ENCODE peak calls at places on chromosome 13, in four cellular contexts. I is thoracic aorta, B is spleen, E is tibial artery. H is an unnamed sample.

GRCh38 chr13:36536546-36536945 is 104.3 kb downstream of the CCNA1 start:
- DNase-seq in E (no peak), I (no peak), B (no peak), H (no peak)

GRCh38 chr13:54574791-54575190 is 1546.2 kb downstream of the OLFM4 start:
- DNase-seq in I (no peak), E (no peak), B (no peak), H (no peak)

GRCh38 chr13:101736551-101736950 is 284.1 kb downstream of the ITGBL1 start:
- DNase-seq in B (no peak), E (no peak), I (no peak), H (no peak)

GRCh38 chr13:48772908-48773307 is 119.2 kb downstream of the CYSLTR2 start:
- DNase-seq in B (no peak), I (no peak), E (no peak), H (no peak)

GRCh38 chr13:49112782-49113525 is 107.2 kb upstream of the MLNR start:
- DNase-seq in E (no peak), B (no peak), I (no peak), H (no peak)

GRCh38 chr13:21320642-21321034 is 138.5 kb downstream of the ZDHHC20 start:
- DNase-seq in E (no peak), I (no peak), B (no peak), H (no peak)

GRCh38 chr13:19981685-19982238 is 23.2 kb downstream of the ZMYM2 start:
- DNase-seq in B (no peak), E (no peak), I (no peak), H (no peak)

GRCh38 chr13:67106502-67107057 is 123.6 kb downstream of the PCDH9 start:
- DNase-seq in E (no peak), B (peak), I (no peak), H (no peak)

GRCh38 chr13:24097667-24098066 is 62.9 kb upstream of the SPATA13 start:
- DNase-seq in E (no peak), I (no peak), B (no peak), H (no peak)

GRCh38 chr13:41401371-41401770 is 56.0 kb upstream of the RGCC start:
- DNase-seq in B (no peak), E (no peak), I (no peak), H (no peak)

GRCh38 chr13:98289339-98289935 is 112.4 kb upstream of the RNF113B start:
- DNase-seq in B (no peak), I (no peak), E (no peak), H (no peak)

GRCh38 chr13:91174886-91175501 is 172.5 kb upstream of the MIR17HG start:
- DNase-seq in E (no peak), B (no peak), I (no peak), H (no peak)

GRCh38 chr13:101397742-101398141 is 18.6 kb downstream of the NALCN start:
- DNase-seq in I (no peak), B (no peak), E (no peak), H (no peak)

GRCh38 chr13:52179925-52180324 is 20.5 kb upstream of the NEK3 start:
- DNase-seq in B (no peak), I (no peak), E (no peak), H (no peak)

GRCh38 chr13:59408738-59409137 is 755.0 kb downstream of the DIAPH3 start:
- DNase-seq in I (no peak), E (no peak), B (no peak), H (no peak)

GRCh38 chr13:27304611-27305010 is 34.0 kb downstream of the RASL11A start:
- DNase-seq in B (no peak), E (no peak), I (no peak), H (no peak)

GRCh38 chr13:75485286-75486062 is 3.5 kb upstream of the TBC1D4 start:
- DNase-seq in B (no peak), E (no peak), I (no peak), H (no peak)

GRCh38 chr13:29131881-29132668 is 311.9 kb downstream of the MTUS2 start:
- DNase-seq in B (no peak), I (no peak), E (no peak), H (no peak)

GRCh38 chr13:100977841-100978240 is 303.2 kb upstream of the TMTC4 start:
- DNase-seq in E (no peak), I (no peak), B (no peak), H (no peak)

GRCh38 chr13:73059460-73060250 is 850 bp downstream of the KLF5 start:
- DNase-seq in B (peak), I (no peak), E (peak), H (peak)

DNA sequence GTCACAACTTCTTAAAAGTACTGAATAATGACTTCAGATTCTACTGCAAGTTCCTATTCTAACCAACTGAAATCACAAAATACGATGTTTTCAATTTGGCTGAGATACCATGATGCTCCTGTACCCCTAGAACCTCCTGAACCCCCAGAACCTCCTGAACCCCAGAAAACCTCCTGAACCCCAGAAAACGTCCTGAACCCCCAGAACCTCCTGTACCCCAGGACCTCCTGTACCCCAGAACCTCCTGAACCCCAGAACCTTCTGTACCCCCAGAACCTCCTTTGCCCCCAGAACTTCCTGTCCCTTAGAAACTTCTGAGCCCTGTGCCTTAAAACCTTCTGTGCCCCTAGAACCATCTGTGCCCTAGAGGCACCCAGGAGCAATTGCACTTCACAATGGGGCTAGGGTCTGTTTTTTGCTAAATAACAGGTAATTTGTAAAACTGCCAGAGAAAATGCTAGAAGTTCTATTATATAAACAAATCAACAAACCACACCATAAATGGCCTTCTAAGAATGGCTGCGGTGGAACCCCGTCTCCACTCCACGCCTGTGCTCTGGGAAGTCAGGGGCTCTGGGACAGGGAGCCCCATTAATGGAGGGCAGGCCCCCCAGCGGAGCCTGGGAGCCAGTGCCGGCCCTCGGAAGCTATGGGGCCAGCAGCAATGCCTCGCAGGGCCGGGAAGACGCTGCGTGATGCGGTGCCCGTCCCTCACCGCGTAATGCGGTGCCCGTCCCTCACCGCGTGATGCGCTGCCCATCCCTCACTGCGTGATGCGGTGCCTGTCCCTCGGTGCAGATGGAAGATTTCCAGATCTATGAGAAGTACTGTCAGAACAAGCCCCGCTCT is 21.3 kb upstream of the F7 start:
- DNase-seq in I (no peak), E (no peak), B (peak), H (no peak)
- TF ChIP-seq CTCF in I (no peak), E (no peak), B (no peak), H (no peak)

GRCh38 chr13:97272526-97272925 is 50.4 kb downstream of the MBNL2 start:
- DNase-seq in I (no peak), B (no peak), E (no peak), H (no peak)
- H3K27ac ChIP-seq in I (peak), B (no peak), E (peak), H (no peak)

DNA sequence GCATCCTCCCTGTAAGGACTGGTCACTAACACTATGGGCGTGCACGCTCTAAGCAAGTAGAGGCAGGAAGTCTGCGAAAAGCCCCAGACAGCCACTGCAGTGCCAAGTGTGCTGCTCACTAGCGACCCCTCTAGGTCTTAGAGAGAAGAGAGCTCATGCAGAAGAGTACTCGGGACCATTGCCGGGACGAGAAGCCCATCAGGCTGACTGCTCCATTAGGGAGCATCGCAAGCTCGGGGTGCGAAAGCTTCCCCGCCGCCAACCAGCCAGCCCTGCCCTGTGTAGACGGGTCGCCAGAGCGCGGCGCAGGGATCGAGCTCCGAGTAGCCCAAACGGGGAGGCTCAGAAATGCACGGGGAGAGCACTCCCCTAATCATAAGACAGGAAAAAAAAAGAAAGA is 16.6 kb downstream of the POU4F1 start:
- DNase-seq in E (no peak), B (no peak), I (no peak), H (no peak)
- TF ChIP-seq CTCF in E (no peak), B (no peak), I (no peak), H (no peak)

DNA sequence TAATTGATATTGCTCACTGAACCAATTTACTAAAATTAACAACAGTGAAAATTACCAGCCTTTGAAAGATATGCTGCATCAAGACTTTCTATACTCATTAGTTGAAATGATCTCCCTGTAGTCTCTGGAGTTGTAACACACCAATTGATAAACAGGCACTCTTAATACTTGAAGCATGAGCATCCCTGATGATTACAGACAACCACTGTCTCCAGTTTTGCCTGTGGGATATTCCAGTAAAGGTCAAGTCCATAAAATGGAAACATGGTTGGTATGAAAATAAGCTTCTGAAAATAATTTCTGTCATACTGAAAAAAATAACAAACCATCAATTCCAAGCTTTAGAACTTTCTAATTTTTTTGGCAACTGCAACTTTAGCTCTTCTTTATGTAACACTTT is 405.8 kb downstream of the SPRY2 start:
- DNase-seq in B (no peak), E (no peak), I (no peak), H (no peak)
- H3K27ac ChIP-seq in B (no peak), E (peak), I (peak), H (no peak)

DNA sequence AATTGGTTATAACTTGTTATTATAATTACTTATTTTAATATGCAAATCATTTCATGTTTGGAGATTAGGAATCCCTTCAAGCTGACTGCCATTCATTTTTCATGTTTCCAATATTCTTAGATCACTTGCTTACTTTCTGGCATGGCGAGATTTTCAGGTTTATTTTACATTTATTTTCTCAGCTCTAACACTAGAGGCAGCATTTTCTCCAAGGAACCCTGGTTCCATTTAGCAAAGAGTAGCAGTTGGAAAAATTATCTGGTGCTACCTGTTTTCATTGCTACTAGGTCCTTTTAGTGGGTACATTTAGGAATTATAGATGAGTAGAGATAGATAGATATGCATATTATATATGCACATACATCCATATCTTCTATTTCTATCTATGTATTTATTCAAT is 90.9 kb upstream of the TRPC4 start:
- DNase-seq in B (no peak), I (no peak), E (no peak), H (no peak)
- TF ChIP-seq CTCF in B (no peak), I (no peak), E (no peak), H (no peak)

DNA sequence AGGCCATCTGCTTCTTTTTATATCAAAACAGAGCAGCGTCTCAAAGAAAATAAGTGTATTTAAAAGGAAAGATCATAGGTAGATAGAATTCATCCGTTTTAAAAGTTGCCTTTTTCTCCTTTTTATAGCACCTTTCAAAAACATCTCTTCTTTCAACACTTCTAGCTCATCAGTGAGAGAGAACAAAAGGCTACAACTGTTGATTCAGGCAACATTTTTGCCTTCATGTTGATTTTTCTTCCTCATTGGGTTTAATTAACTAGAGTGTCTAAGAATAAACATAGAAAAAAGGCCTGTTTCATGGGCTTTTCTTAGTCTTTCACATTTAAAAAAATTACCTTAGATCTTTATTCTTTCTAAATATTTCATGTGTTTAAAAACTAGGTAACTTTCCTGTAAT is 13.6 kb downstream of the COL4A2 start:
- DNase-seq in B (no peak), E (no peak), I (no peak), H (no peak)
- H3K27ac ChIP-seq in B (no peak), E (peak), I (peak), H (peak)

GRCh38 chr13:39684531-39685137 is 29.2 kb downstream of the COG6 start:
- DNase-seq in I (no peak), B (no peak), E (no peak), H (no peak)
- TF ChIP-seq CTCF in I (peak), B (peak), E (peak), H (peak)